ENCODE peak calls at places on chromosome 20, in six cellular contexts. N, Q, E, I, F and D are unnamed samples.

GRCh38 chr20:12916699-12917098 is 92.1 kb upstream of the SPTLC3 start:
- DNase-seq in I (no peak), E (no peak), F (no peak), Q (no peak), N (no peak), D (no peak)

GRCh38 chr20:37053230-37053950 is 42.4 kb downstream of the RBL1 start:
- DNase-seq in F (peak), N (no peak), Q (no peak), E (no peak), I (no peak), D (no peak)

GRCh38 chr20:24745617-24746350 is 203.3 kb upstream of the CST7 start:
- DNase-seq in I (no peak), F (no peak), E (no peak), Q (no peak), N (no peak), D (no peak)

GRCh38 chr20:11891827-11892521 is 25.7 kb upstream of the BTBD3 start:
- DNase-seq in Q (peak), F (peak), I (peak), N (peak), E (peak), D (peak)

GRCh38 chr20:1979116-1979778 is 14.6 kb downstream of the PDYN start:
- DNase-seq in I (no peak), Q (no peak), N (no peak), E (no peak), F (no peak), D (no peak)

GRCh38 chr20:36145877-36146707 is 8.4 kb upstream of the EPB41L1 start:
- DNase-seq in E (no peak), I (no peak), Q (no peak), N (no peak), F (peak), D (no peak)

GRCh38 chr20:56781108-56781739 is 152.1 kb downstream of the TFAP2C start:
- DNase-seq in N (no peak), E (no peak), I (no peak), Q (no peak), F (no peak), D (no peak)

GRCh38 chr20:13141541-13141940 is 79.5 kb upstream of the ISM1 start:
- DNase-seq in Q (no peak), N (no peak), F (no peak), E (no peak), I (no peak), D (no peak)

DNA sequence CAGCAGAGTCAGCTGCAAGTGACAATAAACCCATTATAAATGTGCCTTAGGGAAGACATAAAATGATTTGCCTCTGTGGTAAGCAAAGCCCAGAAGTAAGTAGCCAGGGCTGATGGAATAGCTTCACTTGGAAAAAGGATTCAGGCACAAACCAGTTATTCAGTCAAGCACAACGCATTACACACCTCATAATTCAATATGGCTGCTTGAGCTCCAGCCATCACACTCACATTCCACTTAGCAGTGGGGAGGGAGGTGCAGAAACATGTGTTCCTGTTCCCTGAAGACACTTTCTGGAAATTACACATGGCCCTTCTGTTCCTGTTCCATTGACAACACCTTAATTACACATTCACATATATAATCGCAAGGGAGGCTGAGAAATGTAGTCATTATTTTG is 231.3 kb downstream of the PREX1 start:
- DNase-seq in Q (no peak), E (no peak), F (no peak), I (no peak), N (no peak), D (no peak)
- TF ChIP-seq POLR2A in Q (no peak), E (no peak), F (no peak), I (no peak), N (no peak), D (no peak)

DNA sequence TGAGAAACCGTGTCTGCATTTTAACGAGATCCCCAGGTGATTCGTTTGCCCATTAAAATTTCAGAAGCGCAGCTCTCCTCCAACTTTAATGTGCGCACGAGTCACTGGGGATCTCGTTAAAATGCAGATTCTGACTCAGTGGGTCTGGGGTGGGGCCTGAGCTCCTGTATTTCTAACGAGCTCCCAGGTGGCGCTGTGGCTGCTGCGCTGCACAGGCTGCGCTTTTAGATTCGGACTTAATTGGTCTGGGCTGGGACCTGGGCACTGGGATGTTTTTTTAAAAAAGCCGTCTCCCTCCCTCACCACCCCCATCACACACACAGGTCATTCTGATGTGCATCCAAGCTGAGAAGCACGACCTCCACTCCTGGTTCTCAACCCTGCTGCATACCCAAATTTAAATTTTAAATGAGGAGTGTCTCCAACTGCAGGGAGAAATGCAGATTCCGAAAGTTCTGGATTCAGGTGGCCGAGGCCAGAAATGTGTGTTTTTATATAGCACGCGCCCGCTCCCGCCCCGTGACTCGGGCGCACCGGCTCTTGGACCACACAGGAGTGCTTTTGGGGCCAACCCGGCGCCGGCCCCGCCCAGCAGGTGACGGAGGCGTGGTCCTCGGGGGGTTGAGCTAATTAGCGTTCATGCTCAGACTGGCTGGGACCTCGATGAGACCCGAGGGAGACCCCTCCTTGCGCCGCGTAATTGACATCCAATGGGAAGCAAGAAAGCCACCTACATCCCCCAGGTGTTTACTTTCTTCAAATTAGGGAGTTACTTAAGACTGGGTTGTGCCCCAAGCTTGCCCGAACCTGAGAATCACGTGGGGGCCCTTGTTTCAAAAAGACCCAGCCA is 85.8 kb downstream of the ZFP64 start:
- DNase-seq in N (no peak), E (no peak), Q (no peak), F (peak), I (peak), D (no peak)
- TF ChIP-seq CTCF in N (no peak), E (no peak), Q (no peak), F (peak), I (peak), D (no peak)

GRCh38 chr20:44958276-44958675 is 1.9 kb downstream of the TOMM34 start:
- DNase-seq in N (no peak), I (no peak), Q (no peak), E (no peak), F (no peak), D (no peak)
- H3K27ac ChIP-seq in N (no peak), I (no peak), Q (no peak), E (no peak), F (no peak), D (no peak)

GRCh38 chr20:17533396-17533795 is 2.2 kb upstream of the BFSP1 start:
- DNase-seq in E (no peak), Q (peak), N (no peak), I (peak), F (peak), D (no peak)
- TF ChIP-seq POLR2A in E (no peak), Q (no peak), N (no peak), I (peak), F (no peak), D (no peak)

GRCh38 chr20:419556-420168 is 11.6 kb downstream of the RBCK1 start:
- DNase-seq in N (no peak), E (peak), Q (no peak), I (no peak), F (no peak), D (no peak)
- TF ChIP-seq CTCF in N (no peak), E (peak), Q (no peak), I (no peak), F (no peak), D (no peak)

GRCh38 chr20:23043376-23043775 is 6.1 kb downstream of the THBD start:
- DNase-seq in I (no peak), N (no peak), Q (no peak), F (no peak), E (no peak), D (no peak)

GRCh38 chr20:23037017-23037481 is 1.9 kb downstream of the SSTR4 start:
- DNase-seq in F (no peak), N (no peak), E (no peak), I (no peak), Q (no peak), D (no peak)

GRCh38 chr20:23042270-23042669 is 7.2 kb downstream of the SSTR4 start:
- DNase-seq in E (no peak), F (no peak), N (no peak), I (no peak), Q (no peak), D (no peak)

GRCh38 chr20:23039136-23039875 is 4.2 kb downstream of the SSTR4 start:
- DNase-seq in E (no peak), I (no peak), Q (no peak), N (no peak), F (no peak), D (no peak)

GRCh38 chr20:23039885-23040508 is 4.9 kb downstream of the SSTR4 start:
- DNase-seq in N (no peak), Q (no peak), I (no peak), F (no peak), E (no peak), D (no peak)
- H3K27ac ChIP-seq in N (no peak), Q (no peak), I (peak), F (no peak), E (no peak), D (no peak)

GRCh38 chr20:47093567-47093966 is 198.9 kb downstream of the EYA2 start:
- DNase-seq in E (no peak), F (no peak), N (no peak), I (no peak), Q (no peak), D (no peak)
- TF ChIP-seq POLR2A in E (no peak), F (no peak), N (no peak), I (no peak), Q (no peak), D (no peak)

DNA sequence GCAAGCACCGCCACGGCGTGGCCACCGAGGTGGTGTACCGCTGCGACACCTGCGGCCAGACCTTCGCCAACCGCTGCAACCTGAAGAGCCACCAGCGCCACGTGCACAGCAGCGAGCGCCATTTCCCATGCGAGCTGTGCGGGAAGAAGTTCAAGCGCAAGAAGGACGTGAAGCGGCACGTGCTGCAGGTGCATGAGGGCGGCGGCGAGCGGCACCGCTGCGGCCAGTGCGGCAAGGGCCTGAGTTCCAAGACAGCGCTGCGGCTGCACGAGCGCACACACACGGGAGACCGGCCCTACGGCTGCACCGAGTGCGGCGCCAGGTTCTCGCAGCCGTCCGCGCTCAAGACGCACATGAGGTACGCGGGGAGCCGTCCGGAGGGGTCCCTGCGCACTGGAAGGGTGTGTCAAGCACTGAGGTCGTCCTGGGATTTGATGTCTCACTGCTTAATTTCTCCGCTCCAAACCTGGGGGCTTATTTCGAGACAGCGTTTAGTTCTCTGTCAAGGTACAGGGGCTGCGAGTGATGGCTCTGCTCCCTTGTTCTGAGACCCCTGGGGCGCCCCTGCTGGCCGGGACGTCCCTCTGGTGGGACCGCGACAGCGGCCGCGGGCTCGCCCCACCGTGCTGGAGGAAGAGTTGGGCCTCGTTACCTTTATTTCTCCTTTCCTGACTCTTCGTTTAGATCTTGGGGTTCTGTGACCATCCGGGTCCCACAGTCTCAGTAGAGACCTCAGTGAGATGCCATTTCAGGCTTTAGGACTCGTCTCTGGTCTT is 3.6 kb downstream of the GZF1 start:
- DNase-seq in F (no peak), Q (no peak), I (no peak), N (no peak), E (no peak), D (no peak)
- TF ChIP-seq CTCF in F (no peak), Q (no peak), I (no peak), N (no peak), E (no peak), D (no peak)